ENCODE peak calls at places on chromosomes 11 and 22, in nine cellular contexts. One of them, this sample, is unnamed.
A peak's percentile ranks its signal among the peaks of the same experiment; 100 is the strongest.

GRCh38 chr11:102197759-102198158 is 87.5 kb downstream of the YAP1 start:
- DNase-seq in NCI-H2081: no peak
- DNase-seq in uterus: no peak
- DNase-seq in ELF-1: peak; percentile 69
- DNase-seq in T1000: no peak
- DNase-seq in T-cell: no peak
- DNase-seq in GOT3: no peak
- DNase-seq in bronchial epithelial cell: no peak
- DNase-seq in GM12891: no peak
- DNase-seq in this sample: no peak

GRCh38 chr22:49662681-49663080 is 165.0 kb downstream of the BRD1 start:
- DNase-seq in ELF-1: no peak
- DNase-seq in T-cell: peak; percentile 15
- DNase-seq in bronchial epithelial cell: no peak
- DNase-seq in uterus: no peak
- DNase-seq in T1000: no peak
- DNase-seq in NCI-H2081: no peak
- DNase-seq in GOT3: no peak
- DNase-seq in GM12891: no peak
- DNase-seq in this sample: no peak

GRCh38 chr11:66172146-66172545 is 96.3 kb upstream of the RAB1B start:
- DNase-seq in bronchial epithelial cell: peak; percentile 59
- DNase-seq in GM12891: no peak
- DNase-seq in T-cell: no peak
- DNase-seq in T1000: no peak
- DNase-seq in uterus: no peak
- DNase-seq in ELF-1: no peak
- DNase-seq in NCI-H2081: no peak
- DNase-seq in GOT3: no peak
- DNase-seq in this sample: peak; percentile 24

GRCh38 chr11:102430158-102430836 is 22.3 kb downstream of the TMEM123 start:
- DNase-seq in bronchial epithelial cell: no peak
- DNase-seq in NCI-H2081: no peak
- DNase-seq in uterus: no peak
- DNase-seq in T1000: no peak
- DNase-seq in GOT3: no peak
- DNase-seq in T-cell: no peak
- DNase-seq in ELF-1: no peak
- DNase-seq in GM12891: peak; percentile 20
- DNase-seq in this sample: no peak

GRCh38 chr11:31817054-31817620 is 6.0 kb upstream of the PAX6 start:
- DNase-seq in GOT3: no peak
- DNase-seq in T-cell: no peak
- DNase-seq in bronchial epithelial cell: no peak
- DNase-seq in GM12891: no peak
- DNase-seq in NCI-H2081: no peak
- DNase-seq in T1000: no peak
- DNase-seq in uterus: no peak
- DNase-seq in ELF-1: peak; percentile 49
- DNase-seq in this sample: no peak

GRCh38 chr22:23305321-23305910 is 125.1 kb downstream of the BCR start:
- DNase-seq in GM12891: no peak
- DNase-seq in GOT3: no peak
- DNase-seq in ELF-1: no peak
- DNase-seq in T-cell: peak; percentile 7
- DNase-seq in bronchial epithelial cell: peak; percentile 49
- DNase-seq in uterus: peak; percentile 15
- DNase-seq in NCI-H2081: no peak
- DNase-seq in T1000: peak; percentile 56
- DNase-seq in this sample: peak; percentile 41

GRCh38 chr22:19876314-19876940 is 21.8 kb upstream of the GNB1L start:
- DNase-seq in GOT3: no peak
- DNase-seq in ELF-1: no peak
- DNase-seq in GM12891: no peak
- DNase-seq in bronchial epithelial cell: no peak
- DNase-seq in T-cell: peak; percentile 1
- DNase-seq in NCI-H2081: no peak
- DNase-seq in T1000: no peak
- DNase-seq in uterus: peak; percentile 16
- DNase-seq in this sample: peak; percentile 31

GRCh38 chr11:1010006-1010405 is 26.5 kb downstream of the MUC6 start:
- DNase-seq in uterus: no peak
- DNase-seq in T-cell: no peak
- DNase-seq in NCI-H2081: no peak
- DNase-seq in T1000: no peak
- DNase-seq in ELF-1: no peak
- DNase-seq in GM12891: no peak
- DNase-seq in bronchial epithelial cell: no peak
- DNase-seq in GOT3: no peak
- DNase-seq in this sample: no peak

GRCh38 chr11:65640483-65641207 is 2.7 kb downstream of the SIPA1 start:
- DNase-seq in GM12891: no peak
- DNase-seq in T-cell: peak; percentile 56
- DNase-seq in uterus: no peak
- DNase-seq in ELF-1: no peak
- DNase-seq in NCI-H2081: no peak
- DNase-seq in bronchial epithelial cell: no peak
- DNase-seq in T1000: no peak
- DNase-seq in GOT3: no peak
- DNase-seq in this sample: no peak

GRCh38 chr11:62153617-62154016 is 29.8 kb downstream of the INCENP start:
- DNase-seq in GOT3: no peak
- DNase-seq in ELF-1: no peak
- DNase-seq in NCI-H2081: no peak
- DNase-seq in bronchial epithelial cell: no peak
- DNase-seq in T-cell: no peak
- DNase-seq in GM12891: no peak
- DNase-seq in uterus: no peak
- DNase-seq in T1000: no peak
- DNase-seq in this sample: no peak

GRCh38 chr11:16897460-16898061 is 116.7 kb downstream of the PLEKHA7 start:
- DNase-seq in T1000: no peak
- DNase-seq in ELF-1: peak; percentile 67
- DNase-seq in uterus: no peak
- DNase-seq in GOT3: no peak
- DNase-seq in T-cell: no peak
- DNase-seq in NCI-H2081: peak; percentile 96
- DNase-seq in bronchial epithelial cell: no peak
- DNase-seq in GM12891: no peak
- DNase-seq in this sample: no peak

GRCh38 chr11:12762696-12763324 is 88.6 kb downstream of the TEAD1 start:
- DNase-seq in NCI-H2081: peak; percentile 93
- DNase-seq in bronchial epithelial cell: no peak
- DNase-seq in GOT3: no peak
- DNase-seq in GM12891: no peak
- DNase-seq in T-cell: no peak
- DNase-seq in ELF-1: no peak
- DNase-seq in uterus: no peak
- DNase-seq in T1000: no peak
- DNase-seq in this sample: no peak

GRCh38 chr11:104738918-104739317 is 159.3 kb downstream of the CASP12 start:
- DNase-seq in GM12891: no peak
- DNase-seq in T1000: no peak
- DNase-seq in NCI-H2081: no peak
- DNase-seq in bronchial epithelial cell: no peak
- DNase-seq in GOT3: no peak
- DNase-seq in ELF-1: no peak
- DNase-seq in T-cell: no peak
- DNase-seq in uterus: no peak
- DNase-seq in this sample: no peak

GRCh38 chr22:22023581-22024137 is 41.1 kb upstream of the TOP3B start:
- DNase-seq in uterus: no peak
- DNase-seq in GOT3: no peak
- DNase-seq in bronchial epithelial cell: no peak
- DNase-seq in ELF-1: no peak
- DNase-seq in T-cell: no peak
- DNase-seq in GM12891: no peak
- DNase-seq in T1000: no peak
- DNase-seq in NCI-H2081: no peak
- DNase-seq in this sample: no peak

GRCh38 chr22:29476116-29476515 is 3.9 kb upstream of the NEFH start:
- DNase-seq in uterus: no peak
- DNase-seq in GM12891: no peak
- DNase-seq in NCI-H2081: no peak
- DNase-seq in GOT3: no peak
- DNase-seq in bronchial epithelial cell: no peak
- DNase-seq in ELF-1: no peak
- DNase-seq in T1000: no peak
- DNase-seq in T-cell: no peak
- DNase-seq in this sample: no peak

GRCh38 chr22:44145544-44145943 is 35.2 kb upstream of the PARVG start:
- DNase-seq in uterus: no peak
- DNase-seq in ELF-1: no peak
- DNase-seq in NCI-H2081: no peak
- DNase-seq in T-cell: no peak
- DNase-seq in GOT3: no peak
- DNase-seq in T1000: no peak
- DNase-seq in GM12891: no peak
- DNase-seq in bronchial epithelial cell: no peak
- DNase-seq in this sample: no peak

GRCh38 chr11:9568854-9569587 is 4.4 kb upstream of the WEE1 start:
- DNase-seq in GM12891: no peak
- DNase-seq in uterus: peak; percentile 59
- DNase-seq in bronchial epithelial cell: peak; percentile 100
- DNase-seq in T-cell: no peak
- DNase-seq in T1000: peak; percentile 38
- DNase-seq in GOT3: no peak
- DNase-seq in ELF-1: peak; percentile 83
- DNase-seq in NCI-H2081: peak; percentile 38
- DNase-seq in this sample: peak; percentile 93

GRCh38 chr11:132858203-132858602 is 674.1 kb downstream of the OPCML start:
- DNase-seq in T1000: no peak
- DNase-seq in bronchial epithelial cell: peak; percentile 46
- DNase-seq in ELF-1: peak; percentile 80
- DNase-seq in T-cell: no peak
- DNase-seq in NCI-H2081: no peak
- DNase-seq in uterus: no peak
- DNase-seq in GM12891: no peak
- DNase-seq in GOT3: no peak
- DNase-seq in this sample: no peak

GRCh38 chr22:48796295-48797015 is 1031.2 kb downstream of the BRD1 start:
- DNase-seq in T1000: no peak
- DNase-seq in ELF-1: peak; percentile 65
- DNase-seq in NCI-H2081: no peak
- DNase-seq in T-cell: no peak
- DNase-seq in GM12891: no peak
- DNase-seq in uterus: no peak
- DNase-seq in GOT3: no peak
- DNase-seq in bronchial epithelial cell: no peak
- DNase-seq in this sample: no peak

GRCh38 chr11:729492-730074 is 17.7 kb upstream of the TALDO1 start:
- DNase-seq in bronchial epithelial cell: peak; percentile 37
- DNase-seq in GOT3: no peak
- DNase-seq in NCI-H2081: no peak
- DNase-seq in uterus: no peak
- DNase-seq in T1000: no peak
- DNase-seq in T-cell: no peak
- DNase-seq in GM12891: no peak
- DNase-seq in ELF-1: no peak
- DNase-seq in this sample: no peak

GRCh38 chr11:69218946-69219720 is 63.4 kb downstream of the SMIM38 start:
- DNase-seq in T-cell: peak; percentile 4
- DNase-seq in NCI-H2081: no peak
- DNase-seq in GOT3: no peak
- DNase-seq in uterus: no peak
- DNase-seq in T1000: no peak
- DNase-seq in ELF-1: no peak
- DNase-seq in bronchial epithelial cell: no peak
- DNase-seq in GM12891: no peak
- DNase-seq in this sample: no peak

GRCh38 chr11:414333-414857 is 404 bp downstream of the SIGIRR start:
- DNase-seq in GOT3: no peak
- DNase-seq in NCI-H2081: no peak
- DNase-seq in ELF-1: no peak
- DNase-seq in bronchial epithelial cell: no peak
- DNase-seq in T1000: no peak
- DNase-seq in uterus: no peak
- DNase-seq in T-cell: no peak
- DNase-seq in GM12891: no peak
- DNase-seq in this sample: no peak

GRCh38 chr22:29073618-29074275 is 912 bp downstream of the KREMEN1 start:
- DNase-seq in ELF-1: peak; percentile 57
- DNase-seq in T-cell: no peak
- DNase-seq in GOT3: no peak
- DNase-seq in GM12891: no peak
- DNase-seq in uterus: peak; percentile 59
- DNase-seq in T1000: no peak
- DNase-seq in NCI-H2081: no peak
- DNase-seq in bronchial epithelial cell: peak; percentile 21
- DNase-seq in this sample: peak; percentile 16

GRCh38 chr22:35437038-35437437 is 37.1 kb downstream of the MCM5 start:
- DNase-seq in T1000: no peak
- DNase-seq in GM12891: peak; percentile 58
- DNase-seq in bronchial epithelial cell: no peak
- DNase-seq in ELF-1: peak; percentile 71
- DNase-seq in T-cell: no peak
- DNase-seq in uterus: no peak
- DNase-seq in NCI-H2081: no peak
- DNase-seq in GOT3: no peak
- DNase-seq in this sample: no peak

GRCh38 chr11:82085493-82085892 is 648.2 kb downstream of the FAM181B start:
- DNase-seq in uterus: no peak
- DNase-seq in NCI-H2081: no peak
- DNase-seq in T-cell: no peak
- DNase-seq in GM12891: no peak
- DNase-seq in ELF-1: no peak
- DNase-seq in T1000: no peak
- DNase-seq in bronchial epithelial cell: no peak
- DNase-seq in GOT3: no peak
- DNase-seq in this sample: no peak

GRCh38 chr22:22396741-22397291 is 111.7 kb downstream of the ZNF280B start:
- DNase-seq in GM12891: no peak
- DNase-seq in uterus: no peak
- DNase-seq in bronchial epithelial cell: no peak
- DNase-seq in T1000: no peak
- DNase-seq in NCI-H2081: no peak
- DNase-seq in GOT3: no peak
- DNase-seq in T-cell: no peak
- DNase-seq in ELF-1: no peak
- DNase-seq in this sample: no peak

GRCh38 chr11:66343176-66343575 is 1.7 kb downstream of the BRMS1 start:
- DNase-seq in ELF-1: no peak
- DNase-seq in uterus: no peak
- DNase-seq in bronchial epithelial cell: no peak
- DNase-seq in GOT3: no peak
- DNase-seq in NCI-H2081: no peak
- DNase-seq in GM12891: no peak
- DNase-seq in T-cell: no peak
- DNase-seq in T1000: no peak
- DNase-seq in this sample: no peak

GRCh38 chr11:45252877-45253276 is 33.3 kb downstream of the SYT13 start:
- DNase-seq in GM12891: no peak
- DNase-seq in T-cell: no peak
- DNase-seq in GOT3: no peak
- DNase-seq in NCI-H2081: no peak
- DNase-seq in T1000: no peak
- DNase-seq in ELF-1: no peak
- DNase-seq in uterus: no peak
- DNase-seq in bronchial epithelial cell: no peak
- DNase-seq in this sample: no peak

This sample was measured in fibroblast of the aortic adventitia.